ENCODE peak calls at places on chromosome 12, in seven cellular contexts. E, T, N, C, U, Y and G are unnamed samples.

GRCh38 chr12:34363050-34363673 is 340.9 kb downstream of the ALG10 start:
- DNase-seq in N (no peak), C (no peak), Y (no peak), T (peak; percentile 20), U (no peak), E (no peak), G (no peak)

GRCh38 chr12:100337727-100338126 is 19.1 kb upstream of the SLC17A8 start:
- DNase-seq in U (no peak), C (no peak), N (no peak), Y (no peak), T (no peak), E (no peak), G (no peak)

GRCh38 chr12:1829306-1829900 is 9.0 kb downstream of the LRTM2 start:
- DNase-seq in N (no peak), U (no peak), E (no peak), Y (no peak), C (no peak), T (no peak), G (no peak)

GRCh38 chr12:38904932-38905479 is 385 bp downstream of the CPNE8 start:
- DNase-seq in Y (peak; percentile 25), T (peak; percentile 37), U (peak; percentile 89), N (peak; percentile 8), E (peak; percentile 86), C (peak; percentile 50), G (peak; percentile 32)

GRCh38 chr12:122614839-122615238 is 87.8 kb downstream of the KNTC1 start:
- DNase-seq in T (no peak), E (no peak), C (no peak), N (no peak), U (no peak), Y (no peak), G (no peak)

GRCh38 chr12:87784350-87784749 is 244.9 kb downstream of the C12orf50 start:
- DNase-seq in E (no peak), T (no peak), U (no peak), Y (no peak), C (no peak), N (no peak), G (no peak)

GRCh38 chr12:30753761-30754382 is 879 bp downstream of the CAPRIN2 start:
- DNase-seq in T (peak; percentile 22), U (peak; percentile 16), N (peak; percentile 37), C (peak; percentile 11), Y (peak; percentile 10), E (peak; percentile 13), G (no peak)

GRCh38 chr12:109130755-109131521 is 14.6 kb downstream of the ACACB start:
- DNase-seq in N (no peak), Y (no peak), T (peak; percentile 33), E (no peak), U (no peak), C (peak; percentile 9), G (no peak)

GRCh38 chr12:91053951-91054715 is 3.7 kb downstream of the KERA start:
- DNase-seq in Y (no peak), U (no peak), N (peak; percentile 65), T (no peak), C (no peak), E (peak; percentile 53), G (no peak)